ENCODE peak calls at places on chromosomes 7 and 10, in five cellular contexts. F is Peyer's patch, Y is ovary, O is K562, Q is GM12878. W is an unnamed sample.
A peak's percentile ranks its signal among the peaks of the same experiment; 100 is the strongest.

GRCh38 chr7:51019231-51019844 is 236.6 kb upstream of the GRB10 start:
- DNase-seq in F (no peak), Y (no peak), O (no peak), Q (no peak), W (no peak)

GRCh38 chr7:92751902-92752901 is 84.2 kb downstream of the CDK6 start:
- DNase-seq in F (no peak), Y (no peak), O (no peak), Q (no peak), W (no peak)

GRCh38 chr7:50658696-50659095 is 93.5 kb upstream of the DDC start:
- DNase-seq in F (no peak), Y (no peak), O (no peak), Q (no peak), W (no peak)

GRCh38 chr7:73815436-73815835 is 15.4 kb upstream of the CLDN4 start:
- DNase-seq in F (no peak), Y (no peak), O (no peak), Q (no peak), W (no peak)

GRCh38 chr7:13851756-13852155 is 137.7 kb downstream of the ETV1 start:
- DNase-seq in F (no peak), Y (no peak), O (no peak), Q (no peak), W (no peak)

GRCh38 chr7:30468791-30469190 is 9.8 kb downstream of the NOD1 start:
- DNase-seq in F (no peak), Y (peak; percentile 71), O (no peak), Q (no peak), W (no peak)

GRCh38 chr7:156560075-156560474 is 80.5 kb upstream of the RNF32 start:
- DNase-seq in F (no peak), Y (no peak), O (peak; percentile 59), Q (no peak), W (no peak)

GRCh38 chr7:120925392-120925791 is 25.2 kb upstream of the ING3 start:
- DNase-seq in F (no peak), Y (no peak), O (no peak), Q (no peak), W (no peak)

GRCh38 chr7:105743351-105743812 is 133.0 kb downstream of the ATXN7L1 start:
- DNase-seq in F (no peak), Y (no peak), O (no peak), Q (no peak), W (no peak)

GRCh38 chr7:24881622-24882021 is 98.4 kb downstream of the OSBPL3 start:
- DNase-seq in F (no peak), Y (no peak), O (no peak), Q (no peak), W (no peak)

GRCh38 chr7:107966701-107967100 is 36.3 kb downstream of the LAMB1 start:
- DNase-seq in F (no peak), Y (no peak), O (no peak), Q (no peak), W (no peak)

GRCh38 chr10:118698421-118698820 is 56.3 kb downstream of the CACUL1 start:
- DNase-seq in F (peak; percentile 33), Y (no peak), O (peak; percentile 69), Q (peak; percentile 80), W (no peak)

GRCh38 chr7:84629216-84629615 is 434.6 kb upstream of the SEMA3A start:
- DNase-seq in F (no peak), Y (no peak), O (no peak), Q (no peak), W (no peak)

GRCh38 chr10:117626228-117626627 is 83.7 kb downstream of the EMX2 start:
- DNase-seq in F (no peak), Y (no peak), O (no peak), Q (no peak), W (no peak)

GRCh38 chr7:46109447-46109846 is 188.4 kb upstream of the IGFBP3 start:
- DNase-seq in F (no peak), Y (no peak), O (no peak), Q (no peak), W (no peak)

GRCh38 chr7:106346678-106347217 is 62.0 kb upstream of the NAMPT start:
- DNase-seq in F (no peak), Y (no peak), O (peak; percentile 85), Q (peak; percentile 92), W (no peak)

GRCh38 chr7:117012284-117013174 is 59.2 kb downstream of the ST7 start:
- DNase-seq in F (no peak), Y (no peak), O (peak; percentile 79), Q (peak; percentile 46), W (no peak)

GRCh38 chr7:132403465-132404110 is 172.7 kb downstream of the PLXNA4 start:
- DNase-seq in F (no peak), Y (peak; percentile 47), O (no peak), Q (no peak), W (no peak)

GRCh38 chr7:35596061-35596460 is 98.9 kb downstream of the HERPUD2 start:
- DNase-seq in F (no peak), Y (no peak), O (peak; percentile 20), Q (no peak), W (no peak)

GRCh38 chr7:16078076-16078952 is 343.0 kb downstream of the CRPPA start:
- DNase-seq in F (no peak), Y (no peak), O (peak; percentile 83), Q (no peak), W (peak; percentile 45)

GRCh38 chr7:24356758-24357386 is 72.9 kb downstream of the NPY start:
- DNase-seq in F (no peak), Y (no peak), O (no peak), Q (no peak), W (no peak)

GRCh38 chr7:158286210-158286609 is 301.4 kb downstream of the PTPRN2 start:
- DNase-seq in F (no peak), Y (no peak), O (no peak), Q (no peak), W (no peak)

GRCh38 chr7:158284121-158284520 is 303.5 kb downstream of the PTPRN2 start:
- DNase-seq in F (no peak), Y (no peak), O (no peak), Q (no peak), W (no peak)

GRCh38 chr7:158283016-158283974 is 304.3 kb downstream of the PTPRN2 start:
- DNase-seq in F (no peak), Y (no peak), O (no peak), Q (no peak), W (no peak)

GRCh38 chr7:158284617-158285382 is 302.8 kb downstream of the PTPRN2 start:
- DNase-seq in F (no peak), Y (no peak), O (no peak), Q (no peak), W (peak; percentile 1)

GRCh38 chr7:158285383-158285770 is 302.2 kb downstream of the PTPRN2 start:
- DNase-seq in F (no peak), Y (no peak), O (no peak), Q (no peak), W (peak; percentile 2)
- H3K9me3 ChIP-seq in F (no peaks in the 10 kb centered on the region), Y (no peaks in the 10 kb centered on the region), O (no peaks in the 10 kb centered on the region), Q (peaks cover 1% of the 10 kb centered on the region), W (no peaks in the 10 kb centered on the region)

GRCh38 chr7:47804767-47805545 is 143.3 kb downstream of the PKD1L1 start:
- DNase-seq in F (no peak), Y (no peak), O (no peak), Q (no peak), W (no peak)

GRCh38 chr7:47806701-47807103 is 141.6 kb downstream of the PKD1L1 start:
- DNase-seq in F (no peak), Y (peak; percentile 65), O (no peak), Q (no peak), W (no peak)

GRCh38 chr7:47807756-47808155 is 140.5 kb downstream of the PKD1L1 start:
- DNase-seq in F (peak; percentile 33), Y (no peak), O (no peak), Q (no peak), W (no peak)

GRCh38 chr7:47808321-47808720 is 139.9 kb downstream of the PKD1L1 start:
- DNase-seq in F (no peak), Y (no peak), O (no peak), Q (no peak), W (no peak)

GRCh38 chr7:47807126-47807525 is 141.1 kb downstream of the PKD1L1 start:
- DNase-seq in F (no peak), Y (no peak), O (no peak), Q (no peak), W (no peak)
- H3K4me1 ChIP-seq in F (no peaks in the 10 kb centered on the region), Y (peaks cover 17% of the 10 kb centered on the region), O (no peaks in the 10 kb centered on the region), Q (no peaks in the 10 kb centered on the region), W (peaks cover 6% of the 10 kb centered on the region)

GRCh38 chr10:11713186-11713743 is 28.9 kb upstream of the ECHDC3 start:
- DNase-seq in F (peak; percentile 31), Y (peak; percentile 74), O (peak; percentile 78), Q (peak; percentile 59), W (no peak)

GRCh38 chr10:11714750-11715365 is 27.3 kb upstream of the ECHDC3 start:
- DNase-seq in F (no peak), Y (no peak), O (no peak), Q (no peak), W (no peak)

GRCh38 chr10:11716704-11717103 is 25.5 kb upstream of the ECHDC3 start:
- DNase-seq in F (no peak), Y (no peak), O (no peak), Q (no peak), W (no peak)

GRCh38 chr10:11713963-11714362 is 28.2 kb upstream of the ECHDC3 start:
- DNase-seq in F (no peak), Y (peak; percentile 34), O (no peak), Q (no peak), W (no peak)

DNA sequence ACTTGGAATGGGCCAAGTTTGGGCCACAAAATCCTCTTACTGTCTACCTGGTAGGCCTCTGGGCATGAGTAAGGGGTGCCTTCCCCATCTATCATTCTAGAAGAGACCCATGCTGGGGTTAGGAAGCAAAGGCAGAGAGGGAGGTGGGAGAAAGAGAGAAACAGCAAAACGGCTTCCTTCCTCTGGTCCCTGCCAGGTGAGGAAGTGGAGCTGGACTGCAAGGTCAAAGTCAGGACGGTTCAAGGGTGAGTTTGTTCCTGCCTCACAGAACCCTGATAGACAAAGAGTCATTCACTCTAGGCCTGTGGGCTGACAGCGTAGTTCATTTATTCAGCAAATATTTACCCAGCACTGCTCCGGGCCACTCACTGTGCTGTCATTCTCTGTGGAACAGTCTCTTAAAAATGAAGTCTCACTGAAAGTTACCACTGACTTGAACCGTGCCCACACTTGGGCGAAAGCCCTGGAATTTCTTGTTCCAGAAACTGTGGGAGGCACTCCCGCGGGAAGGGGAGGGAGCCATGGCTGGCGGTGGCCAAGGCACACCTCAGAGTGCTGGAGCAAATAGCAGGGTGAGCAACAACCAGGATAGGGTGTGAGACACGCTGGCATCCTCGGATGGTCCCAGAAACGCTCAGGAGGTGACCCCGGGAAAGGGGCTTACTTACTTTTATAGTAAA is 26.2 kb upstream of the ECHDC3 start:
- DNase-seq in F (no peak), Y (no peak), O (no peak), Q (no peak), W (peak; percentile 74)
- TF ChIP-seq POLR2A in F (no peak), Y (no peak), O (no peak), Q (no peak), W (no peak)

GRCh38 chr7:157751351-157751750 is 414.5 kb downstream of the DNAJB6 start:
- DNase-seq in F (no peak), Y (no peak), O (no peak), Q (no peak), W (no peak)
- H3K9me3 ChIP-seq in F (no peaks in the 10 kb centered on the region), Y (no peaks in the 10 kb centered on the region), O (no peaks in the 10 kb centered on the region), Q (no peaks in the 10 kb centered on the region), W (no peaks in the 10 kb centered on the region)